ENCODE peak calls at places on chromosomes 6 and 20, in ten cellular contexts. D, V, A, S, K, T, X, N, H and Y are unnamed samples.

GRCh38 chr6:155861821-155862220 is 406.2 kb upstream of the NOX3 start:
- DNase-seq in D (no peak), V (no peak), A (no peak), S (no peak), K (no peak), T (no peak), X (no peak), N (no peak), H (no peak), Y (no peak)

GRCh38 chr6:79526897-79527296 is 10.3 kb downstream of the LCA5 start:
- DNase-seq in D (no peak), V (peak), A (no peak), S (no peak), K (no peak), T (no peak), X (no peak), N (no peak), H (no peak), Y (no peak)

GRCh38 chr20:24960302-24960801 is 11.3 kb downstream of the CST7 start:
- DNase-seq in D (no peak), V (no peak), A (no peak), S (peak), K (no peak), T (no peak), X (no peak), N (no peak), H (no peak), Y (no peak)

GRCh38 chr6:138500045-138500665 is 861 bp upstream of the NHSL1 start:
- DNase-seq in D (no peak), V (no peak), A (no peak), S (no peak), K (no peak), T (no peak), X (no peak), N (no peak), H (no peak), Y (no peak)

GRCh38 chr6:27502508-27503435 is 29.9 kb upstream of the ZNF184 start:
- DNase-seq in D (peak), V (no peak), A (peak), S (peak), K (peak), T (peak), X (no peak), N (peak), H (peak), Y (peak)

GRCh38 chr6:13152804-13153203 is 175.5 kb downstream of the TBC1D7 start:
- DNase-seq in D (no peak), V (no peak), A (no peak), S (no peak), K (no peak), T (no peak), X (no peak), N (no peak), H (no peak), Y (no peak)

GRCh38 chr6:137188855-137189254 is 15.4 kb upstream of the IL22RA2 start:
- DNase-seq in D (peak), V (no peak), A (no peak), S (no peak), K (no peak), T (no peak), X (no peak), N (no peak), H (peak), Y (no peak)

GRCh38 chr6:169093770-169094553 is 159.7 kb downstream of the THBS2 start:
- DNase-seq in D (no peak), V (peak), A (no peak), S (no peak), K (no peak), T (no peak), X (no peak), N (no peak), H (no peak), Y (no peak)

GRCh38 chr6:129701721-129702455 is 8.1 kb downstream of the ARHGAP18 start:
- DNase-seq in D (peak), V (no peak), A (no peak), S (no peak), K (no peak), T (no peak), X (no peak), N (no peak), H (no peak), Y (no peak)

GRCh38 chr20:16740365-16741072 is 7.6 kb upstream of the OTOR start:
- DNase-seq in D (no peak), V (no peak), A (no peak), S (no peak), K (no peak), T (no peak), X (no peak), N (no peak), H (no peak), Y (no peak)

GRCh38 chr6:82766476-82766875 is 299.2 kb downstream of the UBE3D start:
- DNase-seq in D (no peak), V (no peak), A (no peak), S (no peak), K (no peak), T (no peak), X (no peak), N (no peak), H (no peak), Y (no peak)

GRCh38 chr20:51034461-51034860 is 11.6 kb upstream of the KCNG1 start:
- DNase-seq in D (peak), V (no peak), A (no peak), S (no peak), K (no peak), T (no peak), X (no peak), N (no peak), H (no peak), Y (no peak)